ENCODE peak calls at places on chromosomes 16 and 17, in seven cellular contexts. Z is pancreas, K is body of pancreas, L is left ventricle myocardium inferior, G is SK-N-MC, I is Karpas-422, O is IMR-90. M is an unnamed sample.

GRCh38 chr17:38752930-38753506 is 477 bp downstream of the PSMB3 start:
- DNase-seq in Z (no peak), K (no peak), L (no peak), G (no peak), I (no peak), O (no peak), M (peak; percentile 23)

GRCh38 chr17:50265690-50266306 is 8.5 kb upstream of the TMEM92 start:
- DNase-seq in Z (no peak), K (no peak), L (no peak), G (no peak), I (no peak), O (no peak), M (peak; percentile 34)

GRCh38 chr16:50305441-50306061 is 39.2 kb downstream of the ADCY7 start:
- DNase-seq in Z (no peak), K (no peak), L (no peak), G (no peak), I (no peak), O (no peak), M (no peak)

GRCh38 chr16:11465675-11466074 is 120.4 kb downstream of the RMI2 start:
- DNase-seq in Z (no peak), K (no peak), L (no peak), G (no peak), I (no peak), O (no peak), M (no peak)

GRCh38 chr16:66899310-66899944 is 19.1 kb downstream of the PDP2 start:
- DNase-seq in Z (no peak), K (no peak), L (no peak), G (no peak), I (no peak), O (peak; percentile 80), M (no peak)

GRCh38 chr16:64150193-64150592 is 971.7 kb downstream of the CDH11 start:
- DNase-seq in Z (no peak), K (no peak), L (no peak), G (no peak), I (no peak), O (peak; percentile 3), M (no peak)

GRCh38 chr17:72560303-72561247 is 439.8 kb downstream of the SOX9 start:
- DNase-seq in Z (peak; percentile 57), K (peak; percentile 71), L (no peak), G (no peak), I (peak; percentile 82), O (peak; percentile 56), M (peak; percentile 78)

GRCh38 chr17:63697341-63698286 is 2.3 kb downstream of the LIMD2 start:
- DNase-seq in Z (peak; percentile 68), K (peak; percentile 75), L (peak; percentile 54), G (no peak), I (peak; percentile 95), O (no peak), M (peak; percentile 36)

GRCh38 chr17:78790552-78790951 is 8.5 kb upstream of the CYTH1 start:
- DNase-seq in Z (no peak), K (no peak), L (no peak), G (no peak), I (no peak), O (no peak), M (no peak)

GRCh38 chr17:57586099-57586702 is 158.9 kb downstream of the CCDC182 start:
- DNase-seq in Z (no peak), K (no peak), L (no peak), G (no peak), I (no peak), O (no peak), M (no peak)

GRCh38 chr17:74740641-74741387 is 3.8 kb downstream of the RAB37 start:
- DNase-seq in Z (no peak), K (no peak), L (peak; percentile 2), G (no peak), I (no peak), O (no peak), M (no peak)

GRCh38 chr16:17291289-17291688 is 179.5 kb downstream of the XYLT1 start:
- DNase-seq in Z (no peak), K (no peak), L (no peak), G (no peak), I (no peak), O (no peak), M (no peak)

GRCh38 chr17:14019186-14019956 is 49.9 kb upstream of the COX10 start:
- DNase-seq in Z (no peak), K (no peak), L (no peak), G (no peak), I (no peak), O (peak; percentile 57), M (no peak)

GRCh38 chr16:78925071-78925714 is 675.3 kb downstream of the MAF start:
- DNase-seq in Z (peak; percentile 25), K (peak; percentile 35), L (peak; percentile 19), G (no peak), I (peak; percentile 74), O (no peak), M (no peak)

GRCh38 chr17:46162871-46163270 is 30.4 kb downstream of the KANSL1 start:
- DNase-seq in Z (no peak), K (no peak), L (no peak), G (no peak), I (no peak), O (no peak), M (no peak)

GRCh38 chr17:46158323-46159296 is 34.6 kb downstream of the KANSL1 start:
- DNase-seq in Z (peak; percentile 42), K (no peak), L (no peak), G (no peak), I (no peak), O (no peak), M (no peak)

GRCh38 chr17:46160169-46160568 is 33.1 kb downstream of the KANSL1 start:
- DNase-seq in Z (no peak), K (no peak), L (no peak), G (no peak), I (no peak), O (no peak), M (no peak)

GRCh38 chr17:46157443-46158107 is 35.7 kb downstream of the KANSL1 start:
- DNase-seq in Z (no peak), K (no peak), L (no peak), G (no peak), I (peak; percentile 68), O (peak; percentile 23), M (no peak)

GRCh38 chr17:46159686-46160085 is 33.5 kb downstream of the KANSL1 start:
- DNase-seq in Z (no peak), K (no peak), L (no peak), G (no peak), I (no peak), O (peak; percentile 87), M (no peak)
- H3K27ac ChIP-seq in Z (no peak overlapping the region), K (no peak overlapping the region), L (no peak overlapping the region), G (peak overlapping the region; percentile 68), I (peak overlapping the region; percentile 25), O (no peak overlapping the region), M (no peak overlapping the region)

DNA sequence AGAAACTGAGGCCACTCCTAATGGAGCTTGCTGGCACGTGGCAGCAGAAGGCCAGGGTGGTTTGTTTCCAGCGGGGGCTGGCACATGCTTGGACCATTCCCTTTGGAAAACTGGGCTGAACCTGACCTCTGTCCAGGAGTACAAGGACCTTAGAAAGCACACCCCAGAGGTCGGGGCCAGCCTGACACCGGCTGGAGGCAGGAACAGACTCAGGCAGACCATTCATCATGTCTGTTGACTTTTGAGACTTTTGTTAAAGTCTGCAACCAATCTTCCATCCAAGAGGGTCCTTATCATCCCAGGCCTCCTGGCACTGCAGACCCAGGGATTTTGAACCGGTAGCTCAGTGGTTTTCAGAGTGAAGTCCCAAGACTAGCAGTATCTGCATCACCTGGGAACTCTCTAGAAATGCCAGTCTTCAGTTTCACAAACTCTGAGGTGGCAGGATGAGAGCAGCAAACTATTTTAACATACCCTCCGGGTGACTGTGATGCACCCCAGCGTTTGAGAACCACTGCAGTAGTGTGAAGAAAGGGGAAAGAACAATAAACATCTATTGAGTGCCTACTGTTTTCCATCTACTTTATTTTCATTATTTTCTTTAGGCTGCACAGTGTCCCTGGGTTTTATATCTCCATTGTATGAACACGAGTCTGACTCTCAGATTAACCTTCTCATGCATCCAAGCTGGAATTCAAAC is 145.3 kb upstream of the PLCG2 start:
- DNase-seq in Z (no peak), K (no peak), L (no peak), G (no peak), I (no peak), O (no peak), M (no peak)
- H3K27ac ChIP-seq in Z (no peak overlapping the region), K (no peak overlapping the region), L (no peak overlapping the region), G (no peak overlapping the region), I (no peak overlapping the region), O (no peak overlapping the region), M (peak overlapping the region; percentile 77)

DNA sequence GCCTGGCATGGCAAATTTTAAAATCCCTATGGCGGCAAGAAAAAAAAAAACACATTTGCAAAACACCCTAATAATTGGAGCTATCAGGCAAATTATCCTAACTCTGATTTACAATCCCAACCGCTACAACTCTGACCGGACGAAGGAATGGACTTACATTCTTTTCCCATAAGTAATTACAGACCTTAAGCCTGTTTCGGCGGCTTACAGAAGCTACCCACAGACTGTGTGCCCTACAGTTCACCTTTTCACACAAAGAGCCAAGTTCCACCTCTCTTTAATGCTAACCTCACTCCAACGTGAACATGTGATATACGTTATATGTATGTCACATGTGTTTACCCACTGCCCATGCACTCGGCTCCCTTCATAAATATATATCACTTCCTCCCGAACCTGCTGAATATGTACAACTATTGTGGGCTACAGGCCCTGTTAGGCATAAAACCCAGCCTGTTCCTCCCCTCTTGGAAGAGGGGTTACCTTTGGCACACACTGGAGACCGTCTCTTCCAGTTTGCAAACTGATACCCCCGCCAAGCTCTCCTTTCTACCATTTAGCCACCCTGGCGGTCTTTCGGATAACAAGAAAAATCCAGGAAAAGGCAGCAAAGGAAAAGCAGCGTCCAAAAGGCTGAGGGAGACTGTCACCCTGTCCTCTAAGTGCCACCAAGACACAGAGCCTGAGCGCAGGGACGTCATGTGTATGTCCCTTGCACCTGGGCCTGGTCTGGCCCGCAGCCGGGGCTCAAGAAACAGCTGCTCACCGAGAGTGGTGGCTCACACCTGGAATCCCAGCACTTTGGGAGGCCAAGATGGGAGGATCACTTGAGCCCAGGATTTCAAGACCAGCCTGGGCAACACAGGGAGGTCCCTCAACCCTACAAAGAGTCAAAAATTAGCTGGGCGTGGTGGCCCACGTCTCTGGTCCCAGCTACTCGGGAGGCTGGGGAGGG is 8.9 kb upstream of the MEAK7 start:
- DNase-seq in Z (no peak), K (no peak), L (no peak), G (no peak), I (no peak), O (peak; percentile 80), M (peak; percentile 44)
- H3K27ac ChIP-seq in Z (no peak overlapping the region), K (no peak overlapping the region), L (no peak overlapping the region), G (no peak overlapping the region), I (no peak overlapping the region), O (no peak overlapping the region), M (no peak overlapping the region)

GRCh38 chr16:81842564-81843242 is 63.6 kb downstream of the PLCG2 start:
- DNase-seq in Z (no peak), K (no peak), L (no peak), G (no peak), I (no peak), O (no peak), M (no peak)

GRCh38 chr16:81838794-81839193 is 59.7 kb downstream of the PLCG2 start:
- DNase-seq in Z (no peak), K (no peak), L (no peak), G (no peak), I (peak; percentile 87), O (peak; percentile 9), M (no peak)

GRCh38 chr16:81846105-81846504 is 67.0 kb downstream of the PLCG2 start:
- DNase-seq in Z (no peak), K (no peak), L (no peak), G (no peak), I (no peak), O (no peak), M (no peak)

GRCh38 chr16:81841709-81842108 is 62.6 kb downstream of the PLCG2 start:
- DNase-seq in Z (no peak), K (no peak), L (no peak), G (no peak), I (peak; percentile 75), O (no peak), M (no peak)

GRCh38 chr16:81843243-81843582 is 64.1 kb downstream of the PLCG2 start:
- DNase-seq in Z (no peak), K (no peak), L (no peak), G (peak; percentile 2), I (no peak), O (no peak), M (no peak)
- H3K27ac ChIP-seq in Z (no peak overlapping the region), K (no peak overlapping the region), L (no peak overlapping the region), G (peak overlapping the region; percentile 46), I (peak overlapping the region; percentile 98), O (no peak overlapping the region), M (no peak overlapping the region)

M was measured in hepatocyte.